ENCODE peak calls at places on chromosomes 11 and 22, in four cellular contexts. O is DND-41; Z is H1; V is CD4-positive, alpha-beta T cell. Q is an unnamed sample.

GRCh38 chr11:101103431-101103830 is 26.2 kb downstream of the PGR start:
- DNase-seq in V (no peak), Z (no peak), O (no peak), Q (no peak)

GRCh38 chr11:31487848-31488247 is 21.6 kb downstream of the IMMP1L start:
- DNase-seq in O (peak), V (no peak), Z (no peak), Q (no peak)

GRCh38 chr11:65947133-65947532 is 1.9 kb downstream of the TSGA10IP start:
- DNase-seq in Z (peak), O (no peak), V (no peak), Q (no peak)

GRCh38 chr11:128662960-128663359 is 30.9 kb upstream of the FLI1 start:
- DNase-seq in O (no peak), Z (no peak), V (no peak), Q (no peak)

GRCh38 chr11:18669211-18669593 is 29.4 kb upstream of the TMEM86A start:
- DNase-seq in Z (no peak), V (no peak), O (no peak), Q (no peak)

GRCh38 chr11:19792510-19792909 is 79.9 kb downstream of the NAV2 start:
- DNase-seq in V (no peak), O (no peak), Z (no peak), Q (no peak)

GRCh38 chr11:64260147-64260708 is 8.9 kb downstream of the PLCB3 start:
- DNase-seq in O (no peak), Z (no peak), V (no peak), Q (no peak)

GRCh38 chr11:1023811-1024596 is 12.5 kb downstream of the MUC6 start:
- DNase-seq in V (no peak), Z (no peak), O (no peak), Q (no peak)

GRCh38 chr11:12691473-12691872 is 17.3 kb downstream of the TEAD1 start:
- DNase-seq in Z (no peak), O (no peak), V (no peak), Q (no peak)

GRCh38 chr11:952406-953385 is 27.0 kb downstream of the AP2A2 start:
- DNase-seq in Z (no peak), O (no peak), V (no peak), Q (no peak)

GRCh38 chr11:123166095-123166559 is 28.9 kb downstream of the CLMP start:
- DNase-seq in O (peak), Z (peak), V (no peak), Q (no peak)

GRCh38 chr11:15507592-15507991 is 392.9 kb downstream of the INSC start:
- DNase-seq in V (no peak), Z (no peak), O (no peak), Q (no peak)

GRCh38 chr11:75814369-75814685 is 683 bp upstream of the UVRAG start:
- DNase-seq in Z (no peak), V (no peak), O (no peak), Q (no peak)

GRCh38 chr11:100925935-100926334 is 203.7 kb downstream of the PGR start:
- DNase-seq in V (no peak), Z (no peak), O (no peak), Q (no peak)

GRCh38 chr11:134883484-134883883 is 471.4 kb upstream of the B3GAT1 start:
- DNase-seq in V (no peak), Z (peak), O (no peak), Q (no peak)

GRCh38 chr22:39658367-39658766 is 87.8 kb downstream of the CACNA1I start:
- DNase-seq in O (no peak), V (peak), Z (no peak), Q (no peak)

GRCh38 chr11:115792903-115793302 is 288.7 kb upstream of the CADM1 start:
- DNase-seq in V (no peak), Z (no peak), O (no peak), Q (no peak)

GRCh38 chr11:63639195-63639832 is 25.1 kb upstream of the PLAAT3 start:
- DNase-seq in Z (no peak), O (no peak), V (no peak), Q (no peak)

GRCh38 chr11:74611369-74611861 is 19.0 kb downstream of the POLD3 start:
- DNase-seq in Z (no peak), O (no peak), V (no peak), Q (no peak)

GRCh38 chr11:12752868-12753267 is 78.6 kb downstream of the TEAD1 start:
- DNase-seq in O (no peak), Z (no peak), V (no peak), Q (no peak)

GRCh38 chr11:93532285-93532789 is 10.9 kb downstream of the SMCO4 start:
- DNase-seq in Z (no peak), O (no peak), V (no peak), Q (no peak)

GRCh38 chr11:1782831-1783724 is 19.4 kb upstream of the CTSD start:
- DNase-seq in O (no peak), Z (no peak), V (no peak), Q (no peak)

GRCh38 chr11:122198291-122198983 is 82.4 kb upstream of the BLID start:
- DNase-seq in Z (no peak), V (no peak), O (no peak), Q (no peak)

GRCh38 chr11:113267536-113267935 is 46.8 kb upstream of the TTC12 start:
- DNase-seq in O (no peak), V (no peak), Z (no peak), Q (no peak)

GRCh38 chr11:14342906-14343305 is 16.1 kb downstream of the RRAS2 start:
- DNase-seq in O (peak), Z (no peak), V (no peak), Q (no peak)

GRCh38 chr11:73393479-73394415 is 17.5 kb downstream of the RELT start:
- DNase-seq in O (peak), V (peak), Z (peak), Q (peak)

GRCh38 chr22:48478529-48479265 is 1349.0 kb downstream of the BRD1 start:
- DNase-seq in V (no peak), O (no peak), Z (no peak), Q (no peak)

GRCh38 chr11:75593337-75593915 is 31.4 kb downstream of the SERPINH1 start:
- DNase-seq in Z (no peak), V (no peak), O (no peak), Q (no peak)

GRCh38 chr11:27621440-27622161 is 78.7 kb downstream of the BDNF start:
- DNase-seq in V (no peak), O (no peak), Z (no peak), Q (no peak)

GRCh38 chr11:48066881-48067800 is 86.8 kb downstream of the PTPRJ start:
- DNase-seq in O (no peak), Z (no peak), V (no peak), Q (no peak)

GRCh38 chr11:27864046-27865025 is 164.1 kb upstream of the BDNF start:
- DNase-seq in V (no peak), O (no peak), Z (no peak), Q (no peak)

GRCh38 chr11:96035744-96036087 is 111.8 kb upstream of the MTMR2 start:
- DNase-seq in Z (no peak), O (no peak), V (no peak), Q (no peak)

GRCh38 chr11:134480129-134480652 is 68.1 kb upstream of the B3GAT1 start:
- DNase-seq in O (no peak), V (no peak), Z (no peak), Q (no peak)

GRCh38 chr11:129828301-129828836 is 12.7 kb downstream of the TMEM45B start:
- DNase-seq in Z (no peak), O (no peak), V (no peak), Q (no peak)

GRCh38 chr11:19951558-19952083 is 208.7 kb downstream of the DBX1 start:
- DNase-seq in Z (no peak), V (no peak), O (no peak), Q (no peak)

GRCh38 chr11:66119348-66120133 is 49.5 kb downstream of the PACS1 start:
- DNase-seq in V (no peak), Z (no peak), O (no peak), Q (no peak)

DNA sequence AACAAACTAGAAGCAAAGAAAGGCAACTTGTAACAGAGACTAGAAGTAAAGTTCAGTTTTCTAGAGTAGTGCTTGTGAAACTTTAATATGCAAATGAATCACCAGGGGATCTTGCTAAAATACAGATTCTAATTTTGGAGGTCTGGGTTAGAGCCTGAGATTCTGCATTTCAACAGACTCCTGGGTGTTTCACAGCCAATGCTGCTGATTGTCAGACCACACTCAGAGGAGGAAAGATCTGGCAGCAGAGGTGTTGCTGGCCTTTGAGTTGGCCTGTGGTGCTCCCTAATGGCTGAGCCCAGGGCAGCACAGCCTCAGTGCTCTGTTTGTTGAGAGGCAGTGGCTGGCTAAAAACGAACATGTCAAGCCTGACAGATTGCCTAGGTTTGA is 5.4 kb downstream of the CRY2 start:
- DNase-seq in Z (no peak), O (no peak), V (no peak), Q (no peak)
- TF ChIP-seq CTCF in Z (peak), O (no peak), V (no peak), Q (no peak)

GRCh38 chr11:62217191-62217748 is 8.8 kb downstream of the SCGB2A1 start:
- DNase-seq in O (no peak), V (no peak), Z (no peak), Q (no peak)
- TF ChIP-seq CTCF in O (peak), V (no peak), Z (peak), Q (no peak)

DNA sequence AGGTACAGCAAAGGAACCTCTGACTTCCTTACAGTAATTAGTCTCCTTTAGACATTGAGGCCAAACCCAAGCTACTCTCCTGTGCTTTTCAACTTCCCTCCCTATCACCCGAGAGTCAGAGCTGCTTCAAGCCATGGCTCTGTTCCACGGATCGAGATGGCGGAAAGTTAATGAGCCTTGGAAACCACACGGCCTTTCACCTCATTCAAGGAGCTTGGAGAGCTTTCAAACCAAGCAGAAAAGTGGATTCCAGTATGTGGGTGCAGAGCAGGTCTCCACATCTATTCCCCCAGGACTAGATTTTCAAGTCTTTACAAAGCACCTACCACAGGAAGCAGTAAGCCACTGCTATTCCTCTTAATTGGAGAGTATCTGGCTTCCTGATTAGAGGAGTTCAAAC is 221.2 kb upstream of the NARS2 start:
- DNase-seq in V (no peak), Z (no peak), O (no peak), Q (no peak)
- TF ChIP-seq CTCF in V (no peak), Z (no peak), O (no peak), Q (no peak)

DNA sequence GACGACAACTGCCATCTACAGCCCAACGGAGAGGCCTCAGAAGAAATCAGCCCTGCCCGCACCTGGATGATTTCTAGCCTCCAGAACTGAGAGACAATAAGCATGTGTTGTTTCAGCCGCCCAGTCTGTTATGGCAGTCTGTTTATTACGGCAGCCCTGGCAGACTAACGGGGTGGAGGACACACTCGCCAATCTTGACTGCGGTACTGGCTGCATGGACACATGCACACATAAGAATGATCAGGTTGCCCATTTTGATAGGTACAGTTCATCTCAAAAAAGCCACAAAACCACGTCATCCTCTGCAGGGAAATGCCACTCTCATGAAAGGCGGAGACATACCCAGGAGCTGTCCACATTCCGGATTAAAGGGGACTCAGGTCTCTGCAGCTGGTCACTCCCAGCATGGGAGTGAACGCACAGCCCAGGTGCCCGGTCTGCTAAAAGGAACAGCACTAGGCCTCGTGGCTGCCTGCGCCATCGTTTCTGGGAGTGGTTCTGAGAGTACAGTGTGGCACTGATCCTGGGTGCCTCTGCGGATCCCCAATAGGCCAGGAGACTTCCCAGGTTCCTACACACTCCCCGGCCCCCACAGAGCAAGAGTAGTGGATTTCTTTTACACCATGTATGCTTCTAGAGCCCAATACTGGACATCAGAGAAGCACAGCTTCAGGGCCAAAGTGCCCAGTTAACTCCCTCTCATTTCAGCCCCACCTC is 11.8 kb upstream of the COMT start:
- DNase-seq in Z (no peak), V (no peak), O (no peak), Q (no peak)
- TF ChIP-seq CTCF in Z (no peak), V (no peak), O (no peak), Q (no peak)

DNA sequence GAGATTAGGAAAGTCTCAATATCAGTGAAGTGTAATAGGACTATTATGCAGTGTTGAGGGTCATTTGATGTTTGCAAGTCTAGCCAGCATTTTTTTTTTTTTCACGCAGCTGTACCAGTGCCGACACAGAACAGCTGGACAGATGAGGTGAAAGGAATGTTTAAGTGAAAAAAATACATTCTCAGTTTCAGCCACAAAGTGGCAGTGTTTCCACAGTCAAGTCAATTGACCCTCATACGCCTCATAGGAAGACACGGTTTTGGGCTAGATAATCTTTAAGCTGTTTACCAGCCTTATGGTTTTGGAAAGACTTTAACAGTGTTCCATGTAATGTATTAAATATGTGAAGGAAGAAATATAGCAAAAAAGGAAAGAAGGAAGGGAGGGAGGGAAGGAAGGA is 349.9 kb upstream of the ANO3 start:
- DNase-seq in V (no peak), Z (no peak), O (no peak), Q (no peak)
- TF ChIP-seq CTCF in V (no peak), Z (peak), O (peak), Q (no peak)

GRCh38 chr22:19724927-19725661 is 1.8 kb downstream of the GP1BB start:
- DNase-seq in O (no peak), Z (no peak), V (no peak), Q (no peak)

GRCh38 chr22:19722175-19722914 is 994 bp upstream of the GP1BB start:
- DNase-seq in V (no peak), O (no peak), Z (peak), Q (no peak)

GRCh38 chr22:19723165-19723989 is at the start of gene GP1BB:
- DNase-seq in O (no peak), Z (peak), V (no peak), Q (no peak)

GRCh38 chr22:19722915-19723164 is 499 bp upstream of the GP1BB start:
- DNase-seq in V (no peak), O (no peak), Z (peak), Q (no peak)

DNA sequence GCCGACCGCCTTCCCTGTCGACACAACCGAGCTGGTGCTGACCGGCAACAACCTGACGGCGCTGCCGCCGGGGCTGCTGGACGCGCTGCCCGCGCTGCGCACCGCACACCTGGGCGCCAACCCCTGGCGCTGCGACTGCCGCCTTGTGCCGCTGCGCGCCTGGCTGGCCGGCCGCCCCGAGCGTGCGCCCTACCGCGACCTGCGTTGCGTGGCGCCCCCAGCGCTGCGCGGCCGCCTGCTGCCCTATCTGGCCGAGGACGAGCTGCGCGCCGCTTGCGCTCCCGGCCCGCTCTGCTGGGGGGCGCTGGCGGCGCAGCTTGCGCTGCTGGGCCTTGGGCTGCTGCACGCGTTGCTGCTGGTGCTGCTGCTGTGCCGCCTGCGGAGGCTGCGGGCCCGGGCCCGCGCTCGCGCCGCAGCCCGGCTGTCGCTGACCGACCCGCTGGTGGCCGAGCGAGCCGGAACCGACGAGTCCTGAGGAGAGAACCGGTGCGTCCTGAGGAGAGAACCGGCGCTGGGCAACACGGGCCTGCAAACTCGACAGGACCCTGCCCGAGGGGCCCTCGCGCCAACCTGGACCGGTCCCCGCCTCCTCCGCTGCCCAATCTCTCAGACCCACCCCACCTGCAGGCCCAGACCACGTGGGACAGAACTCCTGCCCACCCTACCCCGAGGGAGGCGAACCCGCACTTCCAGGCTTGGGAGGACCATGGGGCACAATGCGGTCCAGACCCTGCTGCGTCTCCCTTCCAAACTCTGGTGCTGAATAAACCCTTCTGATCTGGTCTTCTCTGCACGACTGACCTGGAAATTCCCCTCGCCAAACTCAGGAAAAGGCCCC is 870 bp downstream of the GP1BB start:
- DNase-seq in V (no peak), O (no peak), Z (peak), Q (no peak)
- TF ChIP-seq CTCF in V (no peak), O (no peak), Z (peak), Q (no peak)

DNA sequence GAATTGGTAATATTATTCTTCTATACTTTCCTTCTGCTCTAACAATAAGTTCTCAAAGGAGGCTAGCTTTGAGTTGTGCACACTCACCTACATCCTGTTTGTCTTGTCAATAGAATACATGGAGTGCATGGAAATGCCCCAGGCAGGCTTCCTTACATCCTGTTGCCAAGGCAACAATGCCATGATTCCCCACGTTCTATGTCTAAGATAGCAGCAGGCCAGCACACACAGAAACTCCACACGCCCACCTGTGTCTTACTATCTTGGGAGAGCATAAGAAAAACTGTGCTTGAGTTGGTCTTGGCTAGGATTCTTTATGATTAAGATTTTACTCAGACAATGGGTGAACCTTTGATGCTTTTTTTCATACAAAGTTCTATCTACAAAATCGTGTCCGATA is 379.2 kb downstream of the AASDHPPT start:
- DNase-seq in V (no peak), Z (no peak), O (no peak), Q (no peak)
- TF ChIP-seq CTCF in V (no peak), Z (no peak), O (no peak), Q (no peak)

Q was measured in natural killer cell.